ENCODE peak calls at places on chromosomes 12 and 14, in ten cellular contexts. One of them, this sample, is unnamed.

GRCh38 chr12:221736-222135 is 7.8 kb upstream of the SLC6A12 start:
- DNase-seq in cardiac fibroblast: no peak
- DNase-seq in heart left ventricle: no peak
- DNase-seq in tibial artery: no peak
- DNase-seq in AG09319: no peak
- DNase-seq in neural crest cell: no peak
- DNase-seq in fibroblast of pulmonary artery: no peak
- DNase-seq in heart right ventricle: no peak
- DNase-seq in foreskin fibroblast: no peak
- DNase-seq in fibroblast of mammary gland: no peak
- DNase-seq in this sample: no peak

GRCh38 chr14:64804754-64805260 is 74.9 kb downstream of the SPTB start:
- DNase-seq in cardiac fibroblast: no peak
- DNase-seq in AG09319: no peak
- DNase-seq in fibroblast of mammary gland: no peak
- DNase-seq in tibial artery: no peak
- DNase-seq in heart right ventricle: no peak
- DNase-seq in heart left ventricle: no peak
- DNase-seq in foreskin fibroblast: no peak
- DNase-seq in fibroblast of pulmonary artery: no peak
- DNase-seq in neural crest cell: no peak
- DNase-seq in this sample: no peak

GRCh38 chr12:32561931-32562341 is 117.2 kb upstream of the DNM1L start:
- DNase-seq in heart right ventricle: no peak
- DNase-seq in fibroblast of mammary gland: peak
- DNase-seq in AG09319: peak
- DNase-seq in fibroblast of pulmonary artery: no peak
- DNase-seq in cardiac fibroblast: peak
- DNase-seq in heart left ventricle: no peak
- DNase-seq in tibial artery: no peak
- DNase-seq in foreskin fibroblast: peak
- DNase-seq in neural crest cell: peak
- DNase-seq in this sample: no peak

GRCh38 chr14:54715244-54715643 is 148.3 kb downstream of the SAMD4A start:
- DNase-seq in cardiac fibroblast: peak
- DNase-seq in neural crest cell: no peak
- DNase-seq in fibroblast of mammary gland: peak
- DNase-seq in foreskin fibroblast: peak
- DNase-seq in AG09319: no peak
- DNase-seq in heart right ventricle: no peak
- DNase-seq in heart left ventricle: peak
- DNase-seq in tibial artery: no peak
- DNase-seq in fibroblast of pulmonary artery: peak
- DNase-seq in this sample: no peak

GRCh38 chr12:92363295-92364146 is 217.9 kb upstream of the BTG1 start:
- DNase-seq in fibroblast of mammary gland: peak
- DNase-seq in foreskin fibroblast: peak
- DNase-seq in tibial artery: peak
- DNase-seq in fibroblast of pulmonary artery: peak
- DNase-seq in heart left ventricle: peak
- DNase-seq in cardiac fibroblast: peak
- DNase-seq in heart right ventricle: peak
- DNase-seq in neural crest cell: peak
- DNase-seq in AG09319: no peak
- DNase-seq in this sample: no peak

GRCh38 chr12:127830730-127831129 is 436.2 kb upstream of the TMEM132C start:
- DNase-seq in fibroblast of pulmonary artery: no peak
- DNase-seq in heart right ventricle: no peak
- DNase-seq in neural crest cell: no peak
- DNase-seq in tibial artery: no peak
- DNase-seq in AG09319: no peak
- DNase-seq in cardiac fibroblast: no peak
- DNase-seq in foreskin fibroblast: no peak
- DNase-seq in fibroblast of mammary gland: no peak
- DNase-seq in heart left ventricle: no peak
- DNase-seq in this sample: no peak

GRCh38 chr14:104158827-104159798 is 20.7 kb downstream of the KIF26A start:
- DNase-seq in neural crest cell: no peak
- DNase-seq in tibial artery: no peak
- DNase-seq in AG09319: no peak
- DNase-seq in fibroblast of mammary gland: no peak
- DNase-seq in cardiac fibroblast: no peak
- DNase-seq in heart left ventricle: peak
- DNase-seq in heart right ventricle: peak
- DNase-seq in foreskin fibroblast: no peak
- DNase-seq in fibroblast of pulmonary artery: no peak
- DNase-seq in this sample: no peak

GRCh38 chr12:122865268-122866231 is 30.3 kb downstream of the HIP1R start:
- DNase-seq in fibroblast of pulmonary artery: peak
- DNase-seq in foreskin fibroblast: peak
- DNase-seq in AG09319: no peak
- DNase-seq in neural crest cell: no peak
- DNase-seq in heart right ventricle: peak
- DNase-seq in tibial artery: no peak
- DNase-seq in cardiac fibroblast: no peak
- DNase-seq in fibroblast of mammary gland: no peak
- DNase-seq in heart left ventricle: peak
- DNase-seq in this sample: no peak

GRCh38 chr12:100404769-100405407 is 48.0 kb downstream of the SLC17A8 start:
- DNase-seq in tibial artery: no peak
- DNase-seq in heart right ventricle: no peak
- DNase-seq in fibroblast of pulmonary artery: peak
- DNase-seq in heart left ventricle: no peak
- DNase-seq in foreskin fibroblast: peak
- DNase-seq in neural crest cell: peak
- DNase-seq in cardiac fibroblast: peak
- DNase-seq in fibroblast of mammary gland: peak
- DNase-seq in AG09319: peak
- DNase-seq in this sample: no peak

GRCh38 chr14:53330441-53330840 is 177.3 kb upstream of the DDHD1 start:
- DNase-seq in cardiac fibroblast: no peak
- DNase-seq in fibroblast of pulmonary artery: no peak
- DNase-seq in neural crest cell: no peak
- DNase-seq in fibroblast of mammary gland: peak
- DNase-seq in foreskin fibroblast: no peak
- DNase-seq in tibial artery: no peak
- DNase-seq in heart left ventricle: no peak
- DNase-seq in heart right ventricle: no peak
- DNase-seq in AG09319: no peak
- DNase-seq in this sample: no peak

GRCh38 chr14:53331247-53331646 is 178.1 kb upstream of the DDHD1 start:
- DNase-seq in fibroblast of pulmonary artery: peak
- DNase-seq in neural crest cell: no peak
- DNase-seq in AG09319: no peak
- DNase-seq in heart right ventricle: no peak
- DNase-seq in heart left ventricle: no peak
- DNase-seq in foreskin fibroblast: peak
- DNase-seq in tibial artery: no peak
- DNase-seq in fibroblast of mammary gland: peak
- DNase-seq in cardiac fibroblast: peak
- DNase-seq in this sample: no peak

GRCh38 chr14:53327716-53328115 is 174.6 kb upstream of the DDHD1 start:
- DNase-seq in fibroblast of pulmonary artery: peak
- DNase-seq in heart left ventricle: no peak
- DNase-seq in cardiac fibroblast: peak
- DNase-seq in foreskin fibroblast: peak
- DNase-seq in tibial artery: no peak
- DNase-seq in AG09319: no peak
- DNase-seq in fibroblast of mammary gland: peak
- DNase-seq in neural crest cell: no peak
- DNase-seq in heart right ventricle: no peak
- DNase-seq in this sample: no peak

DNA sequence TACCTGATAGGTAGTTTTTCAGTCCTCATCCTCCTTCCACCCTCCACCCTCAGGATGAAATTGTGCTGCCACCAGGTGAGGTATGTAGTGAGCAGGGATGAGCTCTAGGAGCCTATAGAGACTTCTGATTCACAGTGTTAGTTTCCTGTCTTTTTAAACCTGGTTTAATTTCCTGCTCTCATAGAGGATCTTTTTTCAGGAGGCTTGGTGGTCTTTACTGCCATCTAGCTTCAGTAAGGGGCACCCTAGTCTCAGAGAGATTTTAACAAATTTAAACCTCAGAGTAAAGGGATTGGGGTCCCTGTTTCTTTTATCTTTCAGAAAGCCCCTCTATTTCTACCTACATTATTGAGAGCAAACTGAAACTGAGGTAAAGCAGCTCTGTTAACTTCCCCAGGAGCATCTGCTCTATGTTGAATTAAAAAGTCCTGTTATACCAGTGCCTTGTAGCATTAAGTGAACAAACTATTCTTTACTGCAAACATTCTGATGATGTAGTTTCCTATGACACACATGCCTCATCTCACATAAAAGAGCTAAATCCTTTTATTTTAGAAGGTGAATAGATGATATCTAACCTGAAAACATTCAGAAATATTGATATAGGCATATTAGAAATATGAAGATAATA is 172.2 kb upstream of the DDHD1 start:
- DNase-seq in foreskin fibroblast: peak
- DNase-seq in tibial artery: no peak
- DNase-seq in fibroblast of pulmonary artery: peak
- DNase-seq in AG09319: no peak
- DNase-seq in neural crest cell: no peak
- DNase-seq in cardiac fibroblast: no peak
- DNase-seq in fibroblast of mammary gland: peak
- DNase-seq in heart right ventricle: no peak
- DNase-seq in heart left ventricle: no peak
- DNase-seq in this sample: no peak
- TF ChIP-seq CTCF in foreskin fibroblast: peak
- TF ChIP-seq CTCF in tibial artery: no peak
- TF ChIP-seq CTCF in fibroblast of pulmonary artery: peak
- TF ChIP-seq CTCF in AG09319: peak
- TF ChIP-seq CTCF in neural crest cell: no peak
- TF ChIP-seq CTCF in cardiac fibroblast: peak
- TF ChIP-seq CTCF in fibroblast of mammary gland: peak
- TF ChIP-seq CTCF in heart right ventricle: peak
- TF ChIP-seq CTCF in heart left ventricle: peak
- TF ChIP-seq CTCF in this sample: peak

DNA sequence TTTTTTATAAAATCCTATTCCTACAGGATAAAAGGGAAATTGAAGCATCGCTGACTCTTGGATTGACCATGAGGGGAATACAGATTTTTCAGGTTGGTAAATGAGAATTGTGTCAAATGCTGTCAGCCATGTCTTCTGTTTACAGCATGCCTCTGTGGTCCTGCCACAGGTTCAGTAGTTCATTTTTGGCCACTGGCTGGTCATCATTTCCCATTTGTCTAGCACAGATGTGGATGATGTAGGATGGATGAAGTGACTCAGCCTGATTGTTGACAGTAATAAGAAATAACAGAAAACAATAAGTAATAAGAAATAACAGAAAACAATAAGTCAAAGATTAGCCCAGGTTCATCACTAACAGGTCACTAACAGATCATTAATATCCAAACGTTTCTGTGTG is 59.8 kb downstream of the FRMD6 start:
- DNase-seq in cardiac fibroblast: peak
- DNase-seq in heart right ventricle: no peak
- DNase-seq in neural crest cell: no peak
- DNase-seq in tibial artery: no peak
- DNase-seq in heart left ventricle: no peak
- DNase-seq in fibroblast of pulmonary artery: no peak
- DNase-seq in AG09319: no peak
- DNase-seq in fibroblast of mammary gland: peak
- DNase-seq in foreskin fibroblast: no peak
- DNase-seq in this sample: no peak
- TF ChIP-seq CTCF in cardiac fibroblast: no peak
- TF ChIP-seq CTCF in heart right ventricle: no peak
- TF ChIP-seq CTCF in neural crest cell: no peak
- TF ChIP-seq CTCF in tibial artery: no peak
- TF ChIP-seq CTCF in heart left ventricle: no peak
- TF ChIP-seq CTCF in fibroblast of pulmonary artery: no peak
- TF ChIP-seq CTCF in AG09319: no peak
- TF ChIP-seq CTCF in fibroblast of mammary gland: no peak
- TF ChIP-seq CTCF in foreskin fibroblast: no peak
- TF ChIP-seq CTCF in this sample: no peak

DNA sequence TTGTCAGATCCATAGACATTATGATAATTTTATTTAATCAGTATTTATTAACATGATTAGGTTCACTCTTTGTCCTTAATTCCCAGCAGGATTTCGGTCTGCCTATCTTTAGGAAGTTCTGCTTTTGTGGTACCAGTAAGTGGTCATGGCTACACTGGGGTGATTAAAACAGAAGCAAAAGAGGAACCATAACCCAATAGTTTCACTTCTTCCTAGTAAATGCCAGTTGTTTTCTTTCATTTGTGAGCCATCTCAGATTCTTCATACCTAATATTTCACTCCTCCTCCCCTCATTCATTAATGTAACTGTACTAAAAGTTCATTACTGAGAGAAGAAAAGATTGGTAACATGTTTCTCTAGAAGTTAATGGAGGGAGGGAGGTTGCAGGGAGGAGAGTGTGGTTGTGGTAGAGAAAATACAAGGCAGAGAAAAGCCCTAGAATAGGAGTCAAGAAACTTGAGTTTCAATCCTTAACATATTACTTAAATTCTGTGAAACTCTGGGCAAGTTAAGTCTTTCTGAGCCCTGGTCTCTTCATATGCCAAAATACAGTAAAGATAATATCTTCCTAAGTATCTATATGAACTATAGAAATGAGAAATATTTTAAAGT is 101.2 kb downstream of the PEBP1 start:
- DNase-seq in foreskin fibroblast: no peak
- DNase-seq in heart left ventricle: no peak
- DNase-seq in tibial artery: no peak
- DNase-seq in cardiac fibroblast: no peak
- DNase-seq in fibroblast of mammary gland: no peak
- DNase-seq in fibroblast of pulmonary artery: no peak
- DNase-seq in neural crest cell: no peak
- DNase-seq in AG09319: no peak
- DNase-seq in heart right ventricle: no peak
- DNase-seq in this sample: no peak
- TF ChIP-seq CTCF in foreskin fibroblast: no peak
- TF ChIP-seq CTCF in heart left ventricle: no peak
- TF ChIP-seq CTCF in tibial artery: no peak
- TF ChIP-seq CTCF in cardiac fibroblast: no peak
- TF ChIP-seq CTCF in fibroblast of mammary gland: no peak
- TF ChIP-seq CTCF in fibroblast of pulmonary artery: no peak
- TF ChIP-seq CTCF in neural crest cell: no peak
- TF ChIP-seq CTCF in AG09319: no peak
- TF ChIP-seq CTCF in heart right ventricle: no peak
- TF ChIP-seq CTCF in this sample: no peak

DNA sequence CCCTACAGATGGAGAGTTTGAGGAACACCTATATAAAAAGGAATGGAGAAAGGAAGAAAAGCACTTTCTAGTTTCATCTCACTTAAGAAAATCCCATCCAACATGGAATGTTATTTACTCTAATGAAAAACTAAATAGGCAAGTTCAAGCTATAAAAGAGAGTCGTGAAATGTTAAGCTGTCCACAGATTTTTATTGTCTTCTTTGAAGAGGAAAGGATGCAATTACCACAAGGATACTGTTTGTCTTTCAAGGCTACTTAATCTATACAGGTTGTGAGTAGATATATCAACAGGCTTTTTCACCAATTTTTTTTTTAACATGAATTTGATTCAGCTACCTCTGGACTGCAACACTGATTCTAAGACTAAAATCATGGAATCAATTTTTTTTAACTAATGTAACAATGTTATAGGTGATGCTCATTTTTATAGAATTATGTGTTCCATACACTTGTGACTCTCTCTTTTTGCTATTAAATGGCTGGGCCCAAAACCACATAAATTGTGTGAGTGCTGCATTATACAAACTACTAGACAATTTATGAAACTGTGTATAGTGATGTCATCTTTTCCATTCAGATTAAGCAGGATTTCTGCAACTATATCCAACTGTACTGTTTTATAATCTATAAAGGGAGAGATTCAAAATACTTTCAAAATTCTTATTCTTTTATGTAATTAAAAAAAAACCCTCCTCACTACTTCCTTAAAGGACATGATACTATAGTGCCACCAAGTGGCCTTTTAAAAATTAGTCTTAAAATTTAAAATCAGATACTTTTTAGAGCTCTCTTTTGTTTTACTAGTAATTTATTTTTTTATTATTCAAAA is 26.7 kb upstream of the BMAL2 start:
- DNase-seq in neural crest cell: no peak
- DNase-seq in fibroblast of pulmonary artery: peak
- DNase-seq in foreskin fibroblast: peak
- DNase-seq in tibial artery: no peak
- DNase-seq in fibroblast of mammary gland: peak
- DNase-seq in cardiac fibroblast: peak
- DNase-seq in heart right ventricle: no peak
- DNase-seq in heart left ventricle: no peak
- DNase-seq in AG09319: peak
- DNase-seq in this sample: no peak
- TF ChIP-seq CTCF in neural crest cell: peak
- TF ChIP-seq CTCF in fibroblast of pulmonary artery: peak
- TF ChIP-seq CTCF in foreskin fibroblast: no peak
- TF ChIP-seq CTCF in tibial artery: peak
- TF ChIP-seq CTCF in fibroblast of mammary gland: peak
- TF ChIP-seq CTCF in cardiac fibroblast: peak
- TF ChIP-seq CTCF in heart right ventricle: peak
- TF ChIP-seq CTCF in heart left ventricle: peak
- TF ChIP-seq CTCF in AG09319: peak
- TF ChIP-seq CTCF in this sample: peak

This sample was measured in tibial nerve.